ENCODE peak calls at places on chromosomes 16 and 17, in seven cellular contexts. One of them, this sample, is unnamed.

GRCh38 chr16:74605746-74606520 is 981 bp downstream of the GLG1 start:
- DNase-seq in pancreas: no peak
- DNase-seq in NCI-H69: no peak
- DNase-seq in NCI-H1092: no peak
- DNase-seq in ascending aorta: no peak
- DNase-seq in fibroblast of lung: peak; percentile 12
- DNase-seq in iPS-NIHi11: no peak
- DNase-seq in this sample: no peak

GRCh38 chr17:6575596-6575988 is 19.2 kb upstream of the PITPNM3 start:
- DNase-seq in NCI-H69: no peak
- DNase-seq in iPS-NIHi11: no peak
- DNase-seq in ascending aorta: no peak
- DNase-seq in fibroblast of lung: no peak
- DNase-seq in NCI-H1092: no peak
- DNase-seq in pancreas: no peak
- DNase-seq in this sample: no peak

GRCh38 chr17:31688704-31689103 is 170.3 kb downstream of the COPRS start:
- DNase-seq in NCI-H69: no peak
- DNase-seq in ascending aorta: no peak
- DNase-seq in iPS-NIHi11: no peak
- DNase-seq in pancreas: no peak
- DNase-seq in NCI-H1092: no peak
- DNase-seq in fibroblast of lung: no peak
- DNase-seq in this sample: no peak

GRCh38 chr16:1048442-1049112 is 24.0 kb upstream of the SSTR5 start:
- DNase-seq in pancreas: peak; percentile 30
- DNase-seq in NCI-H69: peak; percentile 85
- DNase-seq in iPS-NIHi11: peak; percentile 93
- DNase-seq in fibroblast of lung: peak; percentile 9
- DNase-seq in ascending aorta: no peak
- DNase-seq in NCI-H1092: peak; percentile 53
- DNase-seq in this sample: peak; percentile 85

GRCh38 chr16:85350973-85351372 is 238.7 kb upstream of the CIBAR2 start:
- DNase-seq in NCI-H1092: peak; percentile 97
- DNase-seq in ascending aorta: peak; percentile 95
- DNase-seq in iPS-NIHi11: peak; percentile 65
- DNase-seq in pancreas: peak; percentile 98
- DNase-seq in fibroblast of lung: peak; percentile 96
- DNase-seq in NCI-H69: peak; percentile 97
- DNase-seq in this sample: peak; percentile 84

GRCh38 chr16:56609463-56609921 is 1.1 kb downstream of the MT2A start:
- DNase-seq in pancreas: peak; percentile 87
- DNase-seq in iPS-NIHi11: no peak
- DNase-seq in fibroblast of lung: peak; percentile 94
- DNase-seq in NCI-H69: peak; percentile 67
- DNase-seq in NCI-H1092: peak; percentile 34
- DNase-seq in ascending aorta: peak; percentile 86
- DNase-seq in this sample: no peak

GRCh38 chr16:2497641-2498040 is 16.1 kb upstream of the ATP6V0C start:
- DNase-seq in iPS-NIHi11: no peak
- DNase-seq in fibroblast of lung: no peak
- DNase-seq in pancreas: no peak
- DNase-seq in ascending aorta: no peak
- DNase-seq in NCI-H69: no peak
- DNase-seq in NCI-H1092: no peak
- DNase-seq in this sample: no peak

GRCh38 chr16:19396555-19397011 is 21.1 kb upstream of the TMC5 start:
- DNase-seq in NCI-H1092: peak; percentile 63
- DNase-seq in ascending aorta: no peak
- DNase-seq in iPS-NIHi11: no peak
- DNase-seq in pancreas: peak; percentile 59
- DNase-seq in NCI-H69: peak; percentile 95
- DNase-seq in fibroblast of lung: no peak
- DNase-seq in this sample: no peak

GRCh38 chr16:68113765-68114240 is 28.6 kb downstream of the NFATC3 start:
- DNase-seq in fibroblast of lung: no peak
- DNase-seq in NCI-H69: no peak
- DNase-seq in pancreas: no peak
- DNase-seq in ascending aorta: no peak
- DNase-seq in iPS-NIHi11: no peak
- DNase-seq in NCI-H1092: no peak
- DNase-seq in this sample: no peak

GRCh38 chr17:45019177-45019711 is 32.2 kb downstream of the DCAKD start:
- DNase-seq in ascending aorta: peak; percentile 72
- DNase-seq in fibroblast of lung: peak; percentile 44
- DNase-seq in iPS-NIHi11: peak; percentile 60
- DNase-seq in NCI-H1092: peak; percentile 33
- DNase-seq in NCI-H69: peak; percentile 87
- DNase-seq in pancreas: no peak
- DNase-seq in this sample: peak; percentile 78

GRCh38 chr17:70654706-70655105 is 485.4 kb downstream of the KCNJ2 start:
- DNase-seq in ascending aorta: no peak
- DNase-seq in NCI-H69: peak; percentile 87
- DNase-seq in iPS-NIHi11: no peak
- DNase-seq in pancreas: no peak
- DNase-seq in fibroblast of lung: no peak
- DNase-seq in NCI-H1092: no peak
- DNase-seq in this sample: no peak

GRCh38 chr16:24834459-24835335 is 11.1 kb upstream of the SLC5A11 start:
- DNase-seq in NCI-H69: peak; percentile 71
- DNase-seq in fibroblast of lung: peak; percentile 64
- DNase-seq in iPS-NIHi11: peak; percentile 69
- DNase-seq in ascending aorta: no peak
- DNase-seq in NCI-H1092: no peak
- DNase-seq in pancreas: no peak
- DNase-seq in this sample: peak; percentile 35

GRCh38 chr17:29461807-29462206 is 71.6 kb downstream of the TAOK1 start:
- DNase-seq in pancreas: no peak
- DNase-seq in NCI-H1092: no peak
- DNase-seq in iPS-NIHi11: no peak
- DNase-seq in fibroblast of lung: no peak
- DNase-seq in ascending aorta: no peak
- DNase-seq in NCI-H69: no peak
- DNase-seq in this sample: no peak

GRCh38 chr17:80099291-80100034 is 1.9 kb upstream of the GAA start:
- DNase-seq in ascending aorta: no peak
- DNase-seq in fibroblast of lung: no peak
- DNase-seq in NCI-H1092: no peak
- DNase-seq in pancreas: peak; percentile 9
- DNase-seq in NCI-H69: no peak
- DNase-seq in iPS-NIHi11: no peak
- DNase-seq in this sample: no peak

GRCh38 chr16:66979011-66979717 is 9.2 kb upstream of the CES4A start:
- DNase-seq in NCI-H1092: no peak
- DNase-seq in NCI-H69: no peak
- DNase-seq in pancreas: no peak
- DNase-seq in ascending aorta: peak; percentile 85
- DNase-seq in fibroblast of lung: no peak
- DNase-seq in iPS-NIHi11: no peak
- DNase-seq in this sample: no peak

GRCh38 chr16:4566144-4566543 is 10.0 kb downstream of the C16orf96 start:
- DNase-seq in fibroblast of lung: no peak
- DNase-seq in ascending aorta: no peak
- DNase-seq in pancreas: no peak
- DNase-seq in NCI-H69: no peak
- DNase-seq in iPS-NIHi11: no peak
- DNase-seq in NCI-H1092: no peak
- DNase-seq in this sample: no peak

GRCh38 chr17:62740066-62740465 is 68.0 kb downstream of the MARCHF10 start:
- DNase-seq in iPS-NIHi11: peak; percentile 41
- DNase-seq in NCI-H1092: no peak
- DNase-seq in ascending aorta: no peak
- DNase-seq in pancreas: no peak
- DNase-seq in fibroblast of lung: no peak
- DNase-seq in NCI-H69: peak; percentile 12
- DNase-seq in this sample: peak; percentile 33

GRCh38 chr17:77445908-77446535 is 305.3 kb downstream of the SEC14L1 start:
- DNase-seq in fibroblast of lung: no peak
- DNase-seq in ascending aorta: no peak
- DNase-seq in iPS-NIHi11: no peak
- DNase-seq in NCI-H1092: no peak
- DNase-seq in NCI-H69: no peak
- DNase-seq in pancreas: no peak
- DNase-seq in this sample: no peak

GRCh38 chr17:31508310-31509094 is 117.0 kb downstream of the RAB11FIP4 start:
- DNase-seq in ascending aorta: no peak
- DNase-seq in NCI-H1092: no peak
- DNase-seq in iPS-NIHi11: no peak
- DNase-seq in fibroblast of lung: no peak
- DNase-seq in NCI-H69: peak; percentile 9
- DNase-seq in pancreas: no peak
- DNase-seq in this sample: no peak

GRCh38 chr17:49436174-49436573 is 21.5 kb upstream of the PHB1 start:
- DNase-seq in NCI-H1092: no peak
- DNase-seq in pancreas: no peak
- DNase-seq in iPS-NIHi11: no peak
- DNase-seq in NCI-H69: no peak
- DNase-seq in fibroblast of lung: no peak
- DNase-seq in ascending aorta: no peak
- DNase-seq in this sample: no peak

GRCh38 chr17:65593092-65593869 is 31.8 kb upstream of the AXIN2 start:
- DNase-seq in NCI-H69: no peak
- DNase-seq in fibroblast of lung: no peak
- DNase-seq in NCI-H1092: no peak
- DNase-seq in ascending aorta: no peak
- DNase-seq in pancreas: no peak
- DNase-seq in iPS-NIHi11: peak; percentile 39
- DNase-seq in this sample: no peak

GRCh38 chr16:82945420-82946096 is 318.8 kb downstream of the CDH13 start:
- DNase-seq in iPS-NIHi11: no peak
- DNase-seq in fibroblast of lung: no peak
- DNase-seq in NCI-H1092: no peak
- DNase-seq in NCI-H69: no peak
- DNase-seq in ascending aorta: no peak
- DNase-seq in pancreas: no peak
- DNase-seq in this sample: no peak

GRCh38 chr17:19460695-19461094 is 49.7 kb downstream of the RNF112 start:
- DNase-seq in NCI-H1092: no peak
- DNase-seq in fibroblast of lung: peak; percentile 39
- DNase-seq in NCI-H69: peak; percentile 76
- DNase-seq in iPS-NIHi11: peak; percentile 21
- DNase-seq in ascending aorta: peak; percentile 58
- DNase-seq in pancreas: no peak
- DNase-seq in this sample: no peak

GRCh38 chr17:79950306-79950705 is 85.4 kb downstream of the TBC1D16 start:
- DNase-seq in iPS-NIHi11: peak; percentile 68
- DNase-seq in fibroblast of lung: no peak
- DNase-seq in ascending aorta: peak; percentile 58
- DNase-seq in NCI-H69: no peak
- DNase-seq in NCI-H1092: no peak
- DNase-seq in pancreas: peak; percentile 51
- DNase-seq in this sample: peak; percentile 45

This sample was measured in frontal cortex.